ENCODE peak calls at places on chromosomes 3 and 15, in eight cellular contexts. G is pancreas, C is PC-3, K is stomach, L is BE2C, O is A549, Z is fibroblast of mammary gland, W is brain microvascular endothelial cell. V is an unnamed sample.

GRCh38 chr15:78061963-78062427 is 15.5 kb downstream of the TBC1D2B start:
- DNase-seq in G (no peak), C (peak), K (no peak), L (no peak), O (no peak), Z (peak), W (peak), V (no peak)

GRCh38 chr15:88649286-88649733 is 10.5 kb downstream of the ISG20 start:
- DNase-seq in G (no peak), C (peak), K (peak), L (no peak), O (peak), Z (peak), W (peak), V (peak)

GRCh38 chr3:72848703-72849081 is 447 bp upstream of the SHQ1 start:
- DNase-seq in G (no peak), C (no peak), K (no peak), L (no peak), O (no peak), Z (peak), W (peak), V (no peak)

GRCh38 chr15:101710806-101711205 is 13.5 kb downstream of the TARS3 start:
- DNase-seq in G (no peak), C (no peak), K (no peak), L (no peak), O (peak), Z (no peak), W (peak), V (peak)

GRCh38 chr15:62561572-62561970 is 396.5 kb upstream of the C2CD4B start:
- DNase-seq in G (no peak), C (no peak), K (no peak), L (no peak), O (no peak), Z (no peak), W (no peak), V (no peak)

GRCh38 chr3:115638991-115639390 is 15.7 kb downstream of the GAP43 start:
- DNase-seq in G (no peak), C (no peak), K (no peak), L (no peak), O (no peak), Z (no peak), W (no peak), V (no peak)

GRCh38 chr3:185764168-185764988 is 60.5 kb downstream of the IGF2BP2 start:
- DNase-seq in G (no peak), C (no peak), K (no peak), L (no peak), O (no peak), Z (peak), W (peak), V (peak)

GRCh38 chr3:157335198-157335597 is 101.5 kb upstream of the PTX3 start:
- DNase-seq in G (no peak), C (no peak), K (no peak), L (no peak), O (no peak), Z (no peak), W (no peak), V (no peak)

GRCh38 chr15:32849769-32850668 is 132.2 kb downstream of the GREM1 start:
- DNase-seq in G (no peak), C (peak), K (no peak), L (no peak), O (peak), Z (peak), W (peak), V (peak)

GRCh38 chr15:34753236-34753894 is 1.4 kb downstream of the GJD2 start:
- DNase-seq in G (no peak), C (peak), K (no peak), L (no peak), O (peak), Z (peak), W (peak), V (peak)

GRCh38 chr3:70820397-70820796 is 508.0 kb upstream of the MDFIC2 start:
- DNase-seq in G (no peak), C (no peak), K (no peak), L (no peak), O (no peak), Z (no peak), W (no peak), V (no peak)

GRCh38 chr3:8621872-8622271 is 22.7 kb downstream of the SSUH2 start:
- DNase-seq in G (no peak), C (peak), K (peak), L (no peak), O (no peak), Z (peak), W (peak), V (peak)

GRCh38 chr3:51319271-51319670 is 65.8 kb upstream of the MANF start:
- DNase-seq in G (no peak), C (no peak), K (no peak), L (no peak), O (no peak), Z (no peak), W (no peak), V (no peak)

GRCh38 chr15:101464999-101465669 is 24.4 kb downstream of the PCSK6 start:
- DNase-seq in G (no peak), C (no peak), K (no peak), L (no peak), O (no peak), Z (no peak), W (no peak), V (no peak)

GRCh38 chr3:175573226-175573625 is 714.1 kb downstream of the NAALADL2 start:
- DNase-seq in G (no peak), C (no peak), K (no peak), L (no peak), O (no peak), Z (no peak), W (no peak), V (no peak)

DNA sequence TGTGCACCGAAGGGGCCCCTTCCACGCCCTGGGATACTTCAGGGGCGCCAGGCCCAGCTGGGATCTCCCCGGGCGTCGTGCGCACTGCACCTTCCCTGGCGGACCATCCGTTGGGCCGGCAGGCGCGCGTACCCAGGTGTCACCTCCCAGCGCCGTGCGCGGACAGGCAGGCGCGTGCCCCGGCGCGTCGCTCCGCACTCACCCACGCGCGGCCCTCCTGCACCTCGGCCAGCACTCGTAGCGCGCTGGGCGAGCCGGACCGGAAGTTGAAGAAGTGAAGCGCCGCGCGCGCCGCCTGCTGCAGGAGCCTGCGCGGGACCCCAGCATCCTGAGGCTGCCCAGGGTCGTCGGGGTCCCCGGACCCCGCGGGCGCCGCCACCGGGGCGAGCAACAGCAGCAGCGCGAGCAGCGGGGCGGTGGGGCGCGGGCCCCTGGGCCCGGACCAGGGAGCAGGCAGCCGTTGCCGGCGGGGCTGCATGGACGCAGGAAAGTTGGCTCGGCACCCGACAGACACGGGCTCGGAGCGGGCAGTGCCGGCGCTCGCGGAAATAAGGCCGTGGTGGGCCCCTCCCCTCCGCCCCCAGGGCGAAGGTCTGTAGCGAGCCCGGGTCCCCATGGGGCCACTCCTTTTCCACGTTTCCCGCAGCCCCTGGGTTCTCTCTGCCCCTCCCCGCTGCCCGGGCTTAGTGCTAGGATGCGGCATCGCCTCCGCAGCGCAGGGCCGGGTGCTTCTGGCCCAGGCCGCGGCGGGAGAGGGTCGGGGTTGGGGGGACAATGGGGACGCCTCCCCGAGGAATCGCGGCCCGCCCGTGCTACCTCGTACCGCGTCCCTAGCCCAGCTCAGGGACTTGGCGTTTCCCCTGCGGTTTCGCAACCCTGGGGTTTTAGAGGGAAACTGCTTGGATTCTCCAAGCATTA is at the start of gene RARRES1:
- DNase-seq in G (peak), C (no peak), K (peak), L (peak), O (peak), Z (peak), W (peak), V (peak)
- H3K4me3 ChIP-seq in G (peak), C (no peak), K (peak), L (peak), O (peak), Z (peak), W (peak), V (peak)

GRCh38 chr3:50090985-50091384 is 2.3 kb downstream of the RBM5 start:
- DNase-seq in G (no peak), C (no peak), K (no peak), L (no peak), O (no peak), Z (no peak), W (no peak), V (no peak)
- TF ChIP-seq CTCF in G (no peak), C (no peak), K (no peak), L (no peak), O (no peak), Z (no peak), W (no peak), V (no peak)

GRCh38 chr3:136802481-136802996 is 16.4 kb upstream of the SLC35G2 start:
- DNase-seq in G (no peak), C (peak), K (no peak), L (no peak), O (no peak), Z (peak), W (peak), V (no peak)
- H3K4me3 ChIP-seq in G (no peak), C (no peak), K (no peak), L (no peak), O (no peak), Z (no peak), W (no peak), V (no peak)

DNA sequence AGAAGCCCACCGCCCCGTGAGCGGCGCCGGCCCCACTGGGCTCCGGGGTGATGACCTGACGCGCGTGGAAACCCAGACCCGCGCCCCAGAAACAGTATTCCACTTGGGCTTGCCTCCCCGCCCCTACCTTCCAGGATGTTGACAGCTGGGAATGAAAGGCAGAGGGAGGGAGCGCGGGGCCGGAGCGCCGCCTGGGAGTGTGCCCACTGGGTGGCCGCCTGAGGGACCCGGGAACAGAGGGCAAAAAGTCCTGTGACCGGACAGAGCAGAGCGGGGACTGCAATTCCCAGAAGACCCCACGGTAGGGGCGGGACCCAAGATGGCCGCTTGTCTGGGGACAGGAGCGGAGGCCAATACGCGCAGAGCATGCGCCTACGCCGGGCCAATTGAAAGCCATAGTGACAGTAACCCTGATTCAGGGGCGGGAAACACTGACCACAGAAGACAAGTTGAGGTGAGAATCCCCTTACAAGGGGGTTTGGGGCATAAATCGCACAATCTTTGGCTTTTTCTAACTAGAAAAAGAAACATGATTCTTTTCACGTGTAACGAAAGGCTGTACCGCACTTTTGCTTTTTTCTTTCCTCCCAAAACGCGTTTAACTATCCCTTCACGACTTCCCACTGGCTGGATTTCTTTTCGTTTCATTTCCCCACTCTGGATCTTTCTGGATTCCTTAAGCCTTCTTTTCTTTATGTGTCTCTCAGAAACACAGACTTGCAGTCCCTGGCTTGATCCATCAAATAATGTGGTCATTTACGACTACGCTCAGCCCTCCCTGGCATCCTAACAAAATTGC is at the start of gene FHIT:
- DNase-seq in G (peak), C (peak), K (peak), L (peak), O (peak), Z (peak), W (peak), V (peak)
- TF ChIP-seq CTCF in G (no peak), C (no peak), K (no peak), L (no peak), O (no peak), Z (no peak), W (no peak), V (no peak)

GRCh38 chr3:32078085-32078634 is 28.3 kb upstream of the GPD1L start:
- DNase-seq in G (no peak), C (no peak), K (no peak), L (no peak), O (no peak), Z (no peak), W (no peak), V (no peak)
- H3K4me3 ChIP-seq in G (no peak), C (no peak), K (no peak), L (no peak), O (no peak), Z (no peak), W (no peak), V (no peak)

GRCh38 chr15:52417957-52418356 is 110.7 kb downstream of the MYO5A start:
- DNase-seq in G (no peak), C (no peak), K (no peak), L (no peak), O (no peak), Z (no peak), W (no peak), V (no peak)

GRCh38 chr15:52419494-52419893 is 109.2 kb downstream of the MYO5A start:
- DNase-seq in G (no peak), C (no peak), K (no peak), L (no peak), O (no peak), Z (no peak), W (no peak), V (no peak)

GRCh38 chr15:52414936-52415335 is 113.7 kb downstream of the MYO5A start:
- DNase-seq in G (no peak), C (no peak), K (no peak), L (no peak), O (no peak), Z (no peak), W (no peak), V (no peak)

GRCh38 chr15:52417501-52417900 is 111.2 kb downstream of the MYO5A start:
- DNase-seq in G (no peak), C (no peak), K (no peak), L (peak), O (no peak), Z (peak), W (no peak), V (peak)

GRCh38 chr15:52415628-52416027 is 113.1 kb downstream of the MYO5A start:
- DNase-seq in G (no peak), C (no peak), K (no peak), L (no peak), O (no peak), Z (peak), W (no peak), V (peak)
- TF ChIP-seq CTCF in G (no peak), C (no peak), K (no peak), L (no peak), O (no peak), Z (no peak), W (no peak), V (no peak)

DNA sequence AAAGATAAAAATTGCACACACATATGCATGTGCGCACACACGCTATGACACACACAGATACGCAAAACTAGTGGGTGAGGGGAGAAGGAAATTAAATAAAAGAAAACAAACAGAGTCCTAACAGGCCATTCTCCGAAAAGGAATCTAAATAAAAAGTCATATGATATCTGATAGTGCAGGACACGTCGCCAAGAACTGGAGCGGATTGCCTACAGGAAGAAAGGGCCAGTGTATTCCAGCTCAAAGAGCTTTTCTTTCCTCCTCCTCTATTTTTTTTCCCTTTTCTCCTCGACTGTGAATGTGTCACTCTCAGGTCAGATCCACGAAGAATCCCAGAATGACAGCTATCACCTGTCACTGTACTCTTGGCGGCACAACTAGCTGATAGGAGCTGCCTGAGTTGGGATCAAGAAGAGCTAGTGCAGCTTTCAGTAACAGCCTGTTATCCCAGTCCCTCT is 157.8 kb downstream of the TIGIT start:
- DNase-seq in G (no peak), C (no peak), K (peak), L (no peak), O (no peak), Z (peak), W (peak), V (no peak)
- H3K4me3 ChIP-seq in G (no peak), C (no peak), K (peak), L (peak), O (no peak), Z (peak), W (no peak), V (peak)

GRCh38 chr3:174126990-174127758 is 729.6 kb downstream of the NLGN1 start:
- DNase-seq in G (no peak), C (peak), K (no peak), L (no peak), O (no peak), Z (no peak), W (no peak), V (no peak)

GRCh38 chr3:174122411-174122810 is 724.9 kb downstream of the NLGN1 start:
- DNase-seq in G (no peak), C (no peak), K (no peak), L (no peak), O (no peak), Z (no peak), W (no peak), V (no peak)

GRCh38 chr3:174120997-174121396 is 723.5 kb downstream of the NLGN1 start:
- DNase-seq in G (no peak), C (no peak), K (no peak), L (no peak), O (no peak), Z (no peak), W (no peak), V (no peak)

DNA sequence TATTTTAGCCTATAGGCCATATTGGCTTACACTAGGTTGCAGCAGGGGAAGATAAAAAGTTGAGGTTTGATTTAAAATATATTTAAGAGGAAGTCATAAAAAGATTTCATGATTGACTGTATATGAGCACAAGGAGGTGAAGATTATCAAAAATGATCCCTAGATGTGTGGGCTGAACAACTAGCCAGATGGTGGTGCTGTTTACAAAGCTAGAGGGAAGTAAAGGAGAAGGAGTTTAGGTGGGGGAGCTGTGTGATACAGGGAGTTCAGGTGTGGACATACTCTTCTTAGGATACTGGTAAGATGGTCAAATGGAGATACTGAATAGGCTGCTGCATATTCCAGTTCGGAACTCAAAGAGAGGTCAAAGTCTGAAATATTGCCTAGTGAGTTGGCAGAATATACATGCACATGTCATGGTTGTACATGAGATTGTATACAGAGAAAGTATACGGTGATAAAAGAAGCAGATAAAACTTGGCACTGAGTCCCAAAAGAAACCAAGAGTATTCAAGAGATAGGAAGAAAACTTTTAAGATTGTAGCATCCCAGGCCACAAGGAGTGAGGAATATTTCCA is 727.8 kb downstream of the NLGN1 start:
- DNase-seq in G (no peak), C (peak), K (no peak), L (peak), O (no peak), Z (peak), W (peak), V (peak)
- TF ChIP-seq CTCF in G (no peak), C (peak), K (no peak), L (peak), O (no peak), Z (peak), W (peak), V (peak)

GRCh38 chr3:1532935-1533606 is 440.2 kb downstream of the CNTN6 start:
- DNase-seq in G (no peak), C (no peak), K (no peak), L (no peak), O (no peak), Z (no peak), W (no peak), V (no peak)
- H3K4me3 ChIP-seq in G (no peak), C (no peak), K (no peak), L (no peak), O (no peak), Z (no peak), W (no peak), V (no peak)

V was measured in foreskin fibroblast.